ENCODE peak calls at places on chromosomes 6 and 20, in four cellular contexts. One of them, this sample, is unnamed.

GRCh38 chr6:155710704-155711103 is 255.1 kb upstream of the NOX3 start:
- DNase-seq in sigmoid colon: no peak
- DNase-seq in stomach: no peak
- DNase-seq in spleen: no peak
- DNase-seq in this sample: no peak

GRCh38 chr20:41006936-41007871 is 21.4 kb upstream of the TOP1 start:
- DNase-seq in sigmoid colon: no peak
- DNase-seq in stomach: no peak
- DNase-seq in spleen: no peak
- DNase-seq in this sample: no peak

GRCh38 chr6:121460170-121460569 is 24.7 kb downstream of the GJA1 start:
- DNase-seq in sigmoid colon: no peak
- DNase-seq in stomach: no peak
- DNase-seq in spleen: no peak
- DNase-seq in this sample: no peak

GRCh38 chr20:47389867-47390347 is 33.4 kb upstream of the ZMYND8 start:
- DNase-seq in sigmoid colon: no peak
- DNase-seq in stomach: no peak
- DNase-seq in spleen: no peak
- DNase-seq in this sample: no peak

GRCh38 chr6:155872961-155873360 is 417.3 kb upstream of the NOX3 start:
- DNase-seq in sigmoid colon: no peak
- DNase-seq in stomach: no peak
- DNase-seq in spleen: no peak
- DNase-seq in this sample: no peak

GRCh38 chr6:116283191-116283590 is 3.5 kb upstream of the TSPYL1 start:
- DNase-seq in sigmoid colon: no peak
- DNase-seq in stomach: no peak
- DNase-seq in spleen: no peak
- DNase-seq in this sample: no peak

GRCh38 chr20:53142225-53142624 is 170.1 kb downstream of the TSHZ2 start:
- DNase-seq in sigmoid colon: no peak
- DNase-seq in stomach: no peak
- DNase-seq in spleen: no peak
- DNase-seq in this sample: no peak

GRCh38 chr6:154914288-154914687 is 80.8 kb upstream of the TIAM2 start:
- DNase-seq in sigmoid colon: no peak
- DNase-seq in stomach: no peak
- DNase-seq in spleen: no peak
- DNase-seq in this sample: no peak

GRCh38 chr6:33427585-33428218 is 7.8 kb downstream of the SYNGAP1 start:
- DNase-seq in sigmoid colon: peak; percentile 85
- DNase-seq in stomach: peak; percentile 67
- DNase-seq in spleen: peak; percentile 93
- DNase-seq in this sample: no peak

GRCh38 chr6:47197672-47198640 is 111.7 kb downstream of the TNFRSF21 start:
- DNase-seq in sigmoid colon: no peak
- DNase-seq in stomach: no peak
- DNase-seq in spleen: no peak
- DNase-seq in this sample: no peak

GRCh38 chr6:75084872-75085381 is 120.9 kb downstream of the COL12A1 start:
- DNase-seq in sigmoid colon: peak; percentile 68
- DNase-seq in stomach: peak; percentile 58
- DNase-seq in spleen: no peak
- DNase-seq in this sample: no peak

GRCh38 chr20:10603971-10604864 is 69.6 kb downstream of the JAG1 start:
- DNase-seq in sigmoid colon: peak; percentile 87
- DNase-seq in stomach: no peak
- DNase-seq in spleen: no peak
- DNase-seq in this sample: peak; percentile 48

GRCh38 chr6:3281669-3282460 is 23.1 kb downstream of the PSMG4 start:
- DNase-seq in sigmoid colon: peak; percentile 66
- DNase-seq in stomach: no peak
- DNase-seq in spleen: peak; percentile 40
- DNase-seq in this sample: peak; percentile 78

GRCh38 chr6:149259753-149260152 is 57.8 kb upstream of the TAB2 start:
- DNase-seq in sigmoid colon: no peak
- DNase-seq in stomach: no peak
- DNase-seq in spleen: no peak
- DNase-seq in this sample: no peak

GRCh38 chr6:93319304-93319703 is 100.1 kb downstream of the EPHA7 start:
- DNase-seq in sigmoid colon: no peak
- DNase-seq in stomach: no peak
- DNase-seq in spleen: no peak
- DNase-seq in this sample: no peak

GRCh38 chr6:144844596-144844995 is 559.5 kb downstream of the UTRN start:
- DNase-seq in sigmoid colon: no peak
- DNase-seq in stomach: no peak
- DNase-seq in spleen: no peak
- DNase-seq in this sample: no peak

GRCh38 chr6:2914318-2914660 is 11.2 kb upstream of the SERPINB9 start:
- DNase-seq in sigmoid colon: no peak
- DNase-seq in stomach: peak; percentile 40
- DNase-seq in spleen: no peak
- DNase-seq in this sample: no peak

GRCh38 chr6:148272084-148272483 is 70.6 kb upstream of the SASH1 start:
- DNase-seq in sigmoid colon: no peak
- DNase-seq in stomach: no peak
- DNase-seq in spleen: no peak
- DNase-seq in this sample: no peak

GRCh38 chr20:53693265-53693871 is 99.7 kb upstream of the ZNF217 start:
- DNase-seq in sigmoid colon: no peak
- DNase-seq in stomach: no peak
- DNase-seq in spleen: peak; percentile 12
- DNase-seq in this sample: no peak

GRCh38 chr6:30358340-30358679 is 13.4 kb downstream of the RPP21 start:
- DNase-seq in sigmoid colon: no peak
- DNase-seq in stomach: no peak
- DNase-seq in spleen: no peak
- DNase-seq in this sample: no peak

GRCh38 chr6:18342223-18342622 is 44.9 kb upstream of the RNF144B start:
- DNase-seq in sigmoid colon: no peak
- DNase-seq in stomach: no peak
- DNase-seq in spleen: no peak
- DNase-seq in this sample: no peak

GRCh38 chr6:159232106-159232645 is 63.0 kb downstream of the FNDC1 start:
- DNase-seq in sigmoid colon: no peak
- DNase-seq in stomach: no peak
- DNase-seq in spleen: no peak
- DNase-seq in this sample: no peak

GRCh38 chr6:161486326-161486725 is 212.5 kb upstream of the AGPAT4 start:
- DNase-seq in sigmoid colon: no peak
- DNase-seq in stomach: no peak
- DNase-seq in spleen: no peak
- DNase-seq in this sample: peak; percentile 60

GRCh38 chr6:144534123-144534676 is 249.1 kb downstream of the UTRN start:
- DNase-seq in sigmoid colon: no peak
- DNase-seq in stomach: no peak
- DNase-seq in spleen: no peak
- DNase-seq in this sample: peak; percentile 15

GRCh38 chr20:54043044-54043967 is 27.1 kb downstream of the BCAS1 start:
- DNase-seq in sigmoid colon: no peak
- DNase-seq in stomach: no peak
- DNase-seq in spleen: no peak
- DNase-seq in this sample: no peak

GRCh38 chr20:2835331-2835796 is 5.1 kb downstream of the PCED1A start:
- DNase-seq in sigmoid colon: no peak
- DNase-seq in stomach: no peak
- DNase-seq in spleen: no peak
- DNase-seq in this sample: no peak

GRCh38 chr6:41587223-41587879 is 41.2 kb downstream of the FOXP4 start:
- DNase-seq in sigmoid colon: no peak
- DNase-seq in stomach: peak; percentile 73
- DNase-seq in spleen: no peak
- DNase-seq in this sample: no peak

GRCh38 chr6:16271415-16271814 is 33.0 kb downstream of the GMPR start:
- DNase-seq in sigmoid colon: no peak
- DNase-seq in stomach: no peak
- DNase-seq in spleen: no peak
- DNase-seq in this sample: no peak

GRCh38 chr6:127956260-127956888 is 55.5 kb upstream of the THEMIS start:
- DNase-seq in sigmoid colon: no peak
- DNase-seq in stomach: no peak
- DNase-seq in spleen: no peak
- DNase-seq in this sample: no peak

GRCh38 chr20:17612287-17612974 is 42.6 kb downstream of the DSTN start:
- DNase-seq in sigmoid colon: peak; percentile 91
- DNase-seq in stomach: no peak
- DNase-seq in spleen: peak; percentile 80
- DNase-seq in this sample: no peak

GRCh38 chr6:133701633-133702331 is 187.1 kb upstream of the TCF21 start:
- DNase-seq in sigmoid colon: no peak
- DNase-seq in stomach: no peak
- DNase-seq in spleen: no peak
- DNase-seq in this sample: no peak

GRCh38 chr6:10633216-10633615 is 61.2 kb downstream of the C6orf52 start:
- DNase-seq in sigmoid colon: no peak
- DNase-seq in stomach: no peak
- DNase-seq in spleen: no peak
- DNase-seq in this sample: no peak

GRCh38 chr6:8855411-8855810 is 420.1 kb upstream of the SLC35B3 start:
- DNase-seq in sigmoid colon: no peak
- DNase-seq in stomach: no peak
- DNase-seq in spleen: no peak
- DNase-seq in this sample: no peak

GRCh38 chr6:153117986-153118886 is 12.8 kb downstream of the RGS17 start:
- DNase-seq in sigmoid colon: no peak
- DNase-seq in stomach: no peak
- DNase-seq in spleen: no peak
- DNase-seq in this sample: no peak

GRCh38 chr6:17015551-17016381 is 86.1 kb upstream of the STMND1 start:
- DNase-seq in sigmoid colon: no peak
- DNase-seq in stomach: no peak
- DNase-seq in spleen: peak; percentile 84
- DNase-seq in this sample: peak; percentile 4

GRCh38 chr6:39932386-39932785 is 1.9 kb downstream of the MOCS1 start:
- DNase-seq in sigmoid colon: no peak
- DNase-seq in stomach: no peak
- DNase-seq in spleen: no peak
- DNase-seq in this sample: no peak

GRCh38 chr20:48298851-48299484 is 513.7 kb upstream of the SULF2 start:
- DNase-seq in sigmoid colon: no peak
- DNase-seq in stomach: no peak
- DNase-seq in spleen: no peak
- DNase-seq in this sample: no peak

GRCh38 chr6:34709386-34709785 is 12.8 kb upstream of the ILRUN start:
- DNase-seq in sigmoid colon: peak; percentile 82
- DNase-seq in stomach: peak; percentile 82
- DNase-seq in spleen: peak; percentile 80
- DNase-seq in this sample: no peak

GRCh38 chr20:47319517-47320252 is 36.8 kb downstream of the ZMYND8 start:
- DNase-seq in sigmoid colon: peak; percentile 79
- DNase-seq in stomach: peak; percentile 93
- DNase-seq in spleen: no peak
- DNase-seq in this sample: no peak

DNA sequence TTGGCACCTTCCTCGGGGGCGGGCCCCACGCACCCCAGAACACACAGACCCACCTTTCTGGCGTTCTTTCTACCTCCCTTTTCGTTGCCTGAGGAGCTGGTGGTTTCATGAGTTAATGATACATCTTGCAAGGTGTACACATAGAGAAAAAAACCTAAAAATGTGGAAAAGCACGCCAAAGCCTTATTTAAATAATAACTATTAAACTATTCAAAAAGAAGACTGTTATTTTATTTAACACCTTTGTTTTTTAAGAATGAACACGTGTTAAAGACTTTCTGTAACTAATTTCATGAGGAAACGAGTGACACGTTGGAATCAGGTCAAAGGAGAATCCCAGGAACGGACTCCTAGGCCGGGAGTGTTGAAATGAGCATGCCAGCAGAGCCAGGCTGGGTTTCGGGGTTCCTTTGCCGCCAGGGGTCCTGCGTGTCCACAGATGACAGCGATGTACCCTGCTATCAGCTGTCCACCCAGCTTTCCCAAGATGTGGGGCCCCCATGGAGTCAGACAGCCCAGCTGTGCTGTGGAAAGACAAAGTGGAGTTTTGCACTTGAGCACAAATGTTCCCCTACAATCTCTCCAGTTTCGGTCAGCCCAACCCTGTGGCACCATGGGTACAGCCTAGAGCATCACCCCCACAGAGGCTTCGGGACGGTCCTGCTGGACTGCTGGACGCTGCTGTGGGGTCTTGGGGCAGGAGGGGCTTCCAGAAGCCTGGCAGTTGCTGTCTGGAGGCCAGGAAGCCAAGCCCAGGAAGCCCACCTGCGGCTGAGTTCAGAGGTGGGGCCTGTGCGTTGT is 16.1 kb downstream of the SLC17A9 start:
- DNase-seq in sigmoid colon: no peak
- DNase-seq in stomach: no peak
- DNase-seq in spleen: no peak
- DNase-seq in this sample: no peak
- TF ChIP-seq POLR2A in sigmoid colon: no peak
- TF ChIP-seq POLR2A in stomach: no peak
- TF ChIP-seq POLR2A in spleen: no peak
- TF ChIP-seq POLR2A in this sample: no peak

GRCh38 chr6:167093922-167094432 is 28.9 kb upstream of the CCR6 start:
- DNase-seq in sigmoid colon: no peak
- DNase-seq in stomach: no peak
- DNase-seq in spleen: peak; percentile 94
- DNase-seq in this sample: no peak
- H3K27ac ChIP-seq in sigmoid colon: no peak overlapping the region
- H3K27ac ChIP-seq in stomach: no peak overlapping the region
- H3K27ac ChIP-seq in spleen: peak overlapping the region; percentile 91
- H3K27ac ChIP-seq in this sample: no peak overlapping the region

GRCh38 chr6:12060780-12061619 is 48.9 kb downstream of the HIVEP1 start:
- DNase-seq in sigmoid colon: peak; percentile 79
- DNase-seq in stomach: peak; percentile 64
- DNase-seq in spleen: peak; percentile 93
- DNase-seq in this sample: peak; percentile 36
- TF ChIP-seq POLR2A in sigmoid colon: no peak
- TF ChIP-seq POLR2A in stomach: no peak
- TF ChIP-seq POLR2A in spleen: no peak
- TF ChIP-seq POLR2A in this sample: no peak

GRCh38 chr20:34570859-34571306 is 12.4 kb downstream of the MAP1LC3A start:
- DNase-seq in sigmoid colon: no peak
- DNase-seq in stomach: no peak
- DNase-seq in spleen: no peak
- DNase-seq in this sample: no peak
- H3K27ac ChIP-seq in sigmoid colon: no peak overlapping the region
- H3K27ac ChIP-seq in stomach: no peak overlapping the region
- H3K27ac ChIP-seq in spleen: peak overlapping the region; percentile 21
- H3K27ac ChIP-seq in this sample: no peak overlapping the region